ENCODE peak calls at places on chromosomes 1 and 21, in eight cellular contexts. D is mammary epithelial cell, Q is GM23338, T is OCI-LY7, V is GM23248, N is HCT116, L is osteoblast, J is PC-3. W is an unnamed sample.

GRCh38 chr1:242828199-242828598 is 303.7 kb upstream of the PLD5 start:
- DNase-seq in D (no peak), Q (peak), T (no peak), V (no peak), N (no peak), L (no peak), J (peak), W (peak)

GRCh38 chr1:180358649-180359048 is 128.6 kb downstream of the LHX4 start:
- DNase-seq in D (no peak), Q (no peak), T (no peak), V (no peak), N (no peak), L (no peak), J (no peak), W (no peak)

GRCh38 chr1:218242171-218242570 is 42.9 kb upstream of the RRP15 start:
- DNase-seq in D (peak), Q (no peak), T (no peak), V (no peak), N (peak), L (no peak), J (peak), W (no peak)

GRCh38 chr1:30751830-30752650 is 5.5 kb downstream of the LAPTM5 start:
- DNase-seq in D (no peak), Q (no peak), T (no peak), V (no peak), N (no peak), L (peak), J (no peak), W (no peak)

GRCh38 chr1:23980006-23980724 is at the start of gene SRSF10:
- DNase-seq in D (peak), Q (peak), T (peak), V (peak), N (peak), L (peak), J (peak), W (peak)

GRCh38 chr1:41641483-41641829 is 157.0 kb upstream of the EDN2 start:
- DNase-seq in D (no peak), Q (no peak), T (peak), V (no peak), N (no peak), L (no peak), J (no peak), W (no peak)

GRCh38 chr1:65615859-65616258 is 176.8 kb upstream of the PDE4B start:
- DNase-seq in D (no peak), Q (no peak), T (no peak), V (no peak), N (no peak), L (no peak), J (no peak), W (no peak)

GRCh38 chr1:227895828-227896685 is 51.7 kb downstream of the WNT9A start:
- DNase-seq in D (peak), Q (no peak), T (no peak), V (no peak), N (no peak), L (peak), J (no peak), W (peak)

GRCh38 chr1:31412732-31413404 is at the start of gene SERINC2:
- DNase-seq in D (peak), Q (peak), T (no peak), V (peak), N (no peak), L (peak), J (peak), W (no peak)

GRCh38 chr1:30807318-30808066 is 49.9 kb upstream of the LAPTM5 start:
- DNase-seq in D (no peak), Q (no peak), T (no peak), V (peak), N (no peak), L (peak), J (no peak), W (no peak)

GRCh38 chr1:58155418-58156123 is 391.0 kb downstream of the OMA1 start:
- DNase-seq in D (peak), Q (peak), T (peak), V (peak), N (peak), L (no peak), J (peak), W (peak)

GRCh38 chr1:233121947-233122559 is 171.6 kb downstream of the NTPCR start:
- DNase-seq in D (no peak), Q (no peak), T (no peak), V (no peak), N (no peak), L (no peak), J (no peak), W (no peak)

GRCh38 chr21:28069446-28069845 is 923.2 kb downstream of the LTN1 start:
- DNase-seq in D (peak), Q (peak), T (no peak), V (peak), N (no peak), L (no peak), J (peak), W (no peak)

GRCh38 chr1:116457944-116458343 is 84.9 kb downstream of the ATP1A1 start:
- DNase-seq in D (no peak), Q (no peak), T (no peak), V (no peak), N (no peak), L (no peak), J (no peak), W (no peak)

GRCh38 chr1:47187226-47187925 is 2.5 kb downstream of the PDZK1IP1 start:
- DNase-seq in D (no peak), Q (no peak), T (no peak), V (no peak), N (no peak), L (peak), J (no peak), W (no peak)

GRCh38 chr1:172373864-172374263 is 46.6 kb upstream of the C1orf105 start:
- DNase-seq in D (peak), Q (no peak), T (no peak), V (no peak), N (no peak), L (no peak), J (no peak), W (no peak)

GRCh38 chr1:59243544-59243943 is 53.4 kb upstream of the FGGY start:
- DNase-seq in D (no peak), Q (no peak), T (no peak), V (no peak), N (no peak), L (no peak), J (no peak), W (no peak)

GRCh38 chr1:93705897-93706500 is 24.4 kb upstream of the BCAR3 start:
- DNase-seq in D (peak), Q (no peak), T (peak), V (peak), N (no peak), L (no peak), J (peak), W (no peak)

GRCh38 chr1:29121951-29122661 is 1.6 kb downstream of the TMEM200B start:
- DNase-seq in D (no peak), Q (peak), T (no peak), V (peak), N (no peak), L (peak), J (peak), W (no peak)

GRCh38 chr1:84259376-84259775 is 42.1 kb upstream of the SAMD13 start:
- DNase-seq in D (no peak), Q (no peak), T (no peak), V (no peak), N (no peak), L (no peak), J (no peak), W (no peak)

GRCh38 chr21:38914531-38915385 is 109.0 kb downstream of the ETS2 start:
- DNase-seq in D (no peak), Q (peak), T (no peak), V (peak), N (peak), L (no peak), J (no peak), W (peak)

GRCh38 chr21:26096972-26097371 is 73.6 kb downstream of the APP start:
- DNase-seq in D (no peak), Q (no peak), T (no peak), V (no peak), N (no peak), L (no peak), J (no peak), W (no peak)

GRCh38 chr1:241447056-241447649 is 72.4 kb downstream of the FH start:
- DNase-seq in D (no peak), Q (no peak), T (no peak), V (no peak), N (no peak), L (no peak), J (peak), W (no peak)

GRCh38 chr1:58717979-58718378 is 18.1 kb upstream of the MYSM1 start:
- DNase-seq in D (no peak), Q (no peak), T (no peak), V (peak), N (no peak), L (no peak), J (no peak), W (no peak)

GRCh38 chr1:68213843-68214242 is 18.5 kb downstream of the WLS start:
- DNase-seq in D (peak), Q (no peak), T (no peak), V (peak), N (no peak), L (no peak), J (no peak), W (peak)
- H3K4me2 ChIP-seq in D (peak), Q (no peak), T (no peak), V (no peak), N (no peak), L (no peak), J (no peak), W (no peak)

DNA sequence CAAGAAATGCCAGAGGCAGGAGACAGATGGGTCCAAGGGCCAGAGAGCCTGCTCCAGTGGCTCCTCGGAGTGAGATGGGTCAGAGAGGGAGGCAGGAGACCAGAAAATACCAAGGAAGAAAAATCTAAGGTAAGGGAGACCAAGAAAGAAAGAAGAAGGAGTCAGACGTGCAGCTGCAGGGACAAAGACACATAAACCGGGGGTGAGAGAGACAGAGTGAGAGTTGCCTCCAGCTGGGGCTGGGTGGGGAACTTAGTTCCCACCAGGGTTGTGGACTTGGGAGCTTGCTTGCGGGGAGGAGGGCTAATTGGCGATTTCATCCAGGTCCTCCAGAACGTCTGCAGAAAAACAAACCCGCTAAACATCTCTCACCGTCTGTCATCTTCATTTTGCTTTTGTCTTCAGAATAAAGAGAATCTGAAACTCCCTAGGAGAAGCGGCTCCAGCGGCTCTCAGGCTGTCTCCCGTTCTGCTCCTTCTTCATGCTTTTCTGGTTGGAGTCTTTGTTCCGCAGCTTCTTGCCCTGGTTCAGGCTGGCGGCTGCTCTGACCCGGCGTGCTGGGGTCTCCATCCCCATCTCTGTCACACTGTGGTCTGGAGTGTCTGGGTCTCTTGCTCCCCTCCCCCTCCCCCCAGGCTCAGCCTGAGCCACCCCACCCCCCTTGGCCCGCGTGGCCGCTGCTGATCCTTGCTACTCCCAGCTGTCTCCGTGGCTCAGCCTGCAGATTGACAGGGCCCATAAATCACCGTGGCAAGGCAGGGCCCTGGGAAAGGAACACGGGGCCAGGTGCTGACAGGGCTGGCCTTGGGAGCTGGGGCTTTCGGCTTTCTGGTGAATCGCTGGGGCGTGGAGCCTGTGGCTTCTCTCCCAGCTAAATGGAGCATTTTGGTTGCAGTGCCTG is 66.6 kb downstream of the UBIAD1 start:
- DNase-seq in D (no peak), Q (peak), T (no peak), V (peak), N (peak), L (peak), J (peak), W (no peak)
- H3K4me2 ChIP-seq in D (no peak), Q (peak), T (no peak), V (no peak), N (peak), L (no peak), J (peak), W (no peak)

DNA sequence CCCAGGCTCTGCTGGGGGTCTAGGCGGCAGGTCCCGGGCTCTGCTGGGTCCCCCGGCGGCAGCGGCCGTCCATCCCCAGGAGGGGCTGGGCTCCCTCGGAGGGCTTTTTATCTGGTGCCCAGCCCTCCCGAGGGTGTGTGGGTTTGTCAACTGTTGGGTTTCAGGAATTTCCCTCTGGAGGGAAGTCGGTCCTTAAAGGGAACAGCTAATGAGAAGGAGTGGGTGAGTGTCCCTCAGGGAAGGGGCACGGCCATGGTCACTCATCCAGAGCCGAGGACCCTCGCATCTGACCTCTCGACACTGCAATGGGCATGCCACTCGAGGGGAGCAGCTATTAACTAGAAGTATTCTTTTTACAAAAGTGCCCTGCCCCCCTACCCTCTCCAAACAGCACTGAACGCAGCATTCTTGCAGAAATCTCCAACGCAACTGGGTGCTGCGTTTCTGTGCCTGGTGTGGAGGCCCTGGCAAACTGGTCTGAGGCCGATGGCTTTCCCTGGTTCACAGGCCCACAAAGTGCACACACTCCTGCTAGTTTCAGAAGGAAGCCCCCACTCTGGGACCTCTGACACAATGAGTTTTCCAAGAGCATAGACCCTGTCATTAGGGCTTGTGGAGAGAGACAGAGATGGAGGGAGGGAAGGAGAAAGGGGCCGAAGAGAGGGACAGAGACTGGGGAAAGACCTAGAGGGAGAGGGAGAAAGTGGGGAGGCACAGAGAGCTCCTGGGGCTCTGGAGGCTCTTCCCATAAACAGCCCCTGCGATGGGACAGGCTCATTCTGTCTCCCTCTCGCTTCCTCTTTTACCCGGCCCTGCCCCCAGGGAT is 1.0 kb upstream of the TSPEAR start:
- DNase-seq in D (no peak), Q (peak), T (no peak), V (no peak), N (no peak), L (peak), J (no peak), W (no peak)
- H3K4me2 ChIP-seq in D (no peak), Q (peak), T (no peak), V (no peak), N (no peak), L (no peak), J (no peak), W (no peak)

DNA sequence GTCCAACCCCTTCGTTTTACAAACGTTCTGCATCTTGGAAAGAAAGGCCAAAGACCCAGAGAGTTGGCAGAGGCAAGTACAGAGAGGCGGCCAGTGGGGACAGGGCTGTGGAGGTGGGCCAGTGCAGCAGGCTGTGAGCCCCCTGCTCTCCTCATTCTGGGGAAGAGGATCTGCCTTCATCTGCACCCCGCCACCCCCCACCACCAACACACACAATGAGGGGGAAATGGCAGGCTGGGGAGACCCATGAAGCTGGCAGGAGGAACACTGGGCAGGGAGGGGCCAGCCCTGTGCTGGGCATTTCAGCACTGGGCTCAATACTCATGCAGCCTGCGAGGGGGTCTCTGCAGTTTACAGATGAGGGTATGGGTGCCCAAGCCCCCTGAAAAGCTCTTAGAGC is 14.6 kb downstream of the STMN1 start:
- DNase-seq in D (no peak), Q (no peak), T (no peak), V (no peak), N (no peak), L (no peak), J (no peak), W (no peak)
- H3K4me2 ChIP-seq in D (peak), Q (peak), T (no peak), V (peak), N (peak), L (peak), J (peak), W (no peak)